ENCODE peak calls at places on chromosome 21, in seven cellular contexts. H is cardiac fibroblast, N is body of pancreas, F is K562, X is brain microvascular endothelial cell, T is fibroblast of mammary gland, R is adrenal gland. J is an unnamed sample.

GRCh38 chr21:45262616-45263015 is 25.1 kb downstream of the POFUT2 start:
- DNase-seq in H (no peak), N (no peak), F (no peak), X (no peak), T (peak; percentile 20), R (no peak), J (no peak)

GRCh38 chr21:15001773-15002647 is 62.8 kb downstream of the NRIP1 start:
- DNase-seq in H (no peak), N (no peak), F (no peak), X (no peak), T (no peak), R (no peak), J (no peak)

GRCh38 chr21:30340714-30341573 is 3.5 kb upstream of the KRTAP27-1 start:
- DNase-seq in H (peak; percentile 61), N (peak; percentile 51), F (peak; percentile 45), X (peak; percentile 46), T (peak; percentile 47), R (peak; percentile 20), J (peak; percentile 67)

GRCh38 chr21:46594276-46594675 is 10.6 kb downstream of the S100B start:
- DNase-seq in H (no peak), N (no peak), F (no peak), X (no peak), T (no peak), R (no peak), J (no peak)

GRCh38 chr21:15788847-15789548 is 59.2 kb downstream of the USP25 start:
- DNase-seq in H (peak; percentile 88), N (no peak), F (no peak), X (no peak), T (peak; percentile 13), R (no peak), J (peak; percentile 67)

GRCh38 chr21:18384771-18385170 is 18.8 kb downstream of the TMPRSS15 start:
- DNase-seq in H (peak; percentile 6), N (no peak), F (peak; percentile 10), X (no peak), T (peak; percentile 15), R (no peak), J (peak; percentile 6)

GRCh38 chr21:45572783-45573451 is 30.7 kb upstream of the SLC19A1 start:
- DNase-seq in H (no peak), N (no peak), F (no peak), X (no peak), T (no peak), R (no peak), J (no peak)

GRCh38 chr21:15293251-15293650 is 228.5 kb upstream of the NRIP1 start:
- DNase-seq in H (peak; percentile 90), N (no peak), F (no peak), X (peak; percentile 86), T (peak; percentile 87), R (peak; percentile 36), J (peak; percentile 89)

GRCh38 chr21:38289697-38290096 is 32.9 kb downstream of the KCNJ15 start:
- DNase-seq in H (peak; percentile 99), N (peak; percentile 72), F (no peak), X (peak; percentile 99), T (peak; percentile 100), R (peak; percentile 48), J (peak; percentile 99)

GRCh38 chr21:46096596-46096981 is 1.3 kb upstream of the COL6A2 start:
- DNase-seq in H (no peak), N (no peak), F (no peak), X (no peak), T (no peak), R (no peak), J (no peak)

GRCh38 chr21:42568377-42568776 is 54.7 kb downstream of the SLC37A1 start:
- DNase-seq in H (no peak), N (peak; percentile 1), F (no peak), X (no peak), T (no peak), R (no peak), J (no peak)

GRCh38 chr21:45622416-45623097 is 21.0 kb upstream of the PCBP3 start:
- DNase-seq in H (no peak), N (no peak), F (no peak), X (no peak), T (no peak), R (no peak), J (no peak)

GRCh38 chr21:38477241-38477640 is 21.0 kb downstream of the ERG start:
- DNase-seq in H (no peak), N (no peak), F (no peak), X (no peak), T (no peak), R (no peak), J (no peak)

GRCh38 chr21:42469272-42469671 is 26.8 kb downstream of the RSPH1 start:
- DNase-seq in H (no peak), N (no peak), F (no peak), X (no peak), T (no peak), R (peak; percentile 5), J (no peak)

GRCh38 chr21:41610042-41610839 is 102.3 kb upstream of the TMPRSS2 start:
- DNase-seq in H (peak; percentile 72), N (peak; percentile 85), F (peak; percentile 73), X (peak; percentile 60), T (peak; percentile 73), R (peak; percentile 43), J (peak; percentile 66)

GRCh38 chr21:40683349-40683748 is 163.6 kb downstream of the DSCAM start:
- DNase-seq in H (no peak), N (no peak), F (no peak), X (no peak), T (no peak), R (no peak), J (no peak)

GRCh38 chr21:34934350-34934749 is 114.8 kb downstream of the RUNX1 start:
- DNase-seq in H (no peak), N (no peak), F (no peak), X (no peak), T (no peak), R (no peak), J (no peak)
- H3K4me3 ChIP-seq in H (no peak overlapping the region), N (no peak overlapping the region), F (no peak overlapping the region), X (no peak overlapping the region), T (no peak overlapping the region), R (no peak overlapping the region), J (no peak overlapping the region)

GRCh38 chr21:33114276-33114675 is 44.3 kb downstream of the OLIG1 start:
- DNase-seq in H (no peak), N (no peak), F (no peak), X (no peak), T (no peak), R (no peak), J (no peak)

GRCh38 chr21:33112670-33113596 is 43.0 kb downstream of the OLIG1 start:
- DNase-seq in H (no peak), N (no peak), F (no peak), X (no peak), T (no peak), R (no peak), J (no peak)

GRCh38 chr21:33116669-33117267 is 46.8 kb downstream of the OLIG1 start:
- DNase-seq in H (no peak), N (no peak), F (no peak), X (no peak), T (no peak), R (no peak), J (no peak)

GRCh38 chr21:33115586-33116541 is 45.9 kb downstream of the OLIG1 start:
- DNase-seq in H (no peak), N (peak; percentile 35), F (no peak), X (no peak), T (no peak), R (no peak), J (no peak)

DNA sequence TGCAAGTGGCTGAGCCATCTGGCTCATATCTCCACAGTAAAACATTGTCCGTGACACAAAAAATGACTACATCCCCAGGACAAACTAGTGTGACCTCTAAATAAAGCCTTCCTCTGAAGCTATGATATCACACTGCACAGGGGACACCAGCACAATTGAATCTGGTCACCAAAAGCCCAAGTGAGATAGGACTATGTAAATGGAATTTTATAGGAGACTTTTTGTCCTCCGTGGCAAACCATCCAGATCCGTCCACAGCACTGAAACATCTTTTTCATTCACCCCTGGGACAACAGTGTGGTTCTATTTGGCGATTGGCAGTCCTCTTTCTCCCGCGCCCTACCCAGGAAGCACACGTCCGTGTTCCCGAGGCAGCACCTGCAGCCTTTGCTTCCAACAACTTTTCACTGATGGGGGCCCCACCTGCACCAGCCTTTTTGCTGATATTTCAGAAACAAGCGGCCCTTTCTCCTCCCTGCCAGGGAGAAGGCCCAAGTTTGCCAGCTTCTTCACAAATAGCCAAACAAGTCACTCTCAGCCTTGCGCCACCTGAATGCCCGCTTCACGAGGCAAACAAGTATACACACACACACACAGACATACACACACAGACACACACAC is 47.4 kb downstream of the OLIG1 start:
- DNase-seq in H (no peak), N (no peak), F (no peak), X (no peak), T (no peak), R (no peak), J (no peak)
- H3K4me3 ChIP-seq in H (no peak overlapping the region), N (no peak overlapping the region), F (no peak overlapping the region), X (no peak overlapping the region), T (no peak overlapping the region), R (no peak overlapping the region), J (no peak overlapping the region)

DNA sequence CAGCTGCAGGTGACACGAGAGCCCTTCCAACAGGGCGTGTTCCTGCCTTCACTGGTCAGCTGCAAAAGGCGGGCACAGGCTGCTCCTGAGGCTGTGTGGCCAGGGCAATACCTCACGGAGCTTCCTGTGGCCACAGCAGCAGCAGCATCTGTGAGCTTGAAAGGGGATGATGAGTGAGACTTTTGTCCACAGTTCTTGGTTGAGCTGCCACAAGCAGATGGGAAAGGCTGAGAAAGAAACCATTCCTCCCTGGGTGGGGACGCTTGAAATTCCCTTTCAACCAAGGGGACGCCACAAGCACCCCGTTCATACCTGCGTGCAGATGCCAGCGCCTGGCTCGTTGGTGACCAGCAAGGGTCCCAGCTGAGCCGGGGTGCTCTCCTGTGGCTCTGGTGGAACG is 37.6 kb downstream of the B3GALT5 start:
- DNase-seq in H (no peak), N (no peak), F (no peak), X (no peak), T (no peak), R (no peak), J (no peak)
- H3K4me3 ChIP-seq in H (no peak overlapping the region), N (no peak overlapping the region), F (no peak overlapping the region), X (no peak overlapping the region), T (no peak overlapping the region), R (no peak overlapping the region), J (no peak overlapping the region)

GRCh38 chr21:32316363-32317215 is 17.9 kb downstream of the MRAP start:
- DNase-seq in H (no peak), N (no peak), F (no peak), X (no peak), T (no peak), R (no peak), J (no peak)

GRCh38 chr21:32317726-32318125 is 19.1 kb downstream of the MRAP start:
- DNase-seq in H (no peak), N (no peak), F (no peak), X (no peak), T (no peak), R (no peak), J (no peak)

GRCh38 chr21:32320059-32320458 is 21.4 kb downstream of the MRAP start:
- DNase-seq in H (no peak), N (no peak), F (no peak), X (no peak), T (no peak), R (no peak), J (no peak)

GRCh38 chr21:32320726-32321125 is 22.1 kb downstream of the MRAP start:
- DNase-seq in H (no peak), N (no peak), F (no peak), X (no peak), T (no peak), R (no peak), J (no peak)

DNA sequence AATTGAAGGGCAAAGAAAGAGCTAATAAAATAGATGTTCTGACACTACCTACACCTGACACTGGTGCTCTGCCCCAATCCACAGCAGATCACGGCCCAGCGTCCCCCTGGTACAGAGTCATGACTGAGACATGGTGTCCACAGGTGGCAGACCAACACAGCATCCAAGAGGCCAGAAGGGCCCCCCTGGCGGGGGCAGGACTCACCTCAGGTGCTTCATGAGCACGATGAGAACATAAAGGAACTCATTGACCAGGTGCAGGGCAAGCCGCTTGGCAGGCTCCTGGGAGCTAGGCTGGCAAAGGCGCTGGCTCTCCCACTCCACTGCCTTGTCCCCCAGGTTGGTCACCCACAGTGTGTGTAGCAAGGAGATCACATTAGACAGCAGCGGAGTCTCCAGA is 20.4 kb downstream of the MRAP start:
- DNase-seq in H (no peak), N (no peak), F (no peak), X (no peak), T (no peak), R (no peak), J (no peak)
- H3K4me3 ChIP-seq in H (no peak overlapping the region), N (no peak overlapping the region), F (no peak overlapping the region), X (no peak overlapping the region), T (no peak overlapping the region), R (no peak overlapping the region), J (no peak overlapping the region)